ENCODE peak calls at places on chromosomes 2 and 18, in seven cellular contexts. U is GM20000, W is upper lobe of right lung, Q is fibroblast of pulmonary artery, A is GM23338, P is IMR-90, Z is AG09309. O is an unnamed sample.

GRCh38 chr2:207892676-207893402 is 123.1 kb upstream of the FZD5 start:
- DNase-seq in U (no peak), A (no peak), W (no peak), Z (no peak), P (no peak), Q (no peak), O (no peak)

GRCh38 chr2:240986787-240987411 is 11.5 kb upstream of the SNED1 start:
- DNase-seq in W (peak), Z (peak), U (no peak), A (no peak), Q (peak), P (peak), O (no peak)

GRCh38 chr2:85748948-85749875 is 4.6 kb upstream of the ATOH8 start:
- DNase-seq in Q (peak), Z (no peak), U (no peak), P (no peak), A (no peak), W (no peak), O (no peak)

GRCh38 chr2:200247494-200247893 is 59.0 kb upstream of the SPATS2L start:
- DNase-seq in A (no peak), W (no peak), P (peak), Q (peak), Z (no peak), U (no peak), O (no peak)

GRCh38 chr2:174076040-174076439 is 110.9 kb upstream of the SP3 start:
- DNase-seq in Q (no peak), U (no peak), P (peak), A (no peak), Z (no peak), W (no peak), O (no peak)

GRCh38 chr2:84297155-84297554 is 161.9 kb downstream of the SUCLG1 start:
- DNase-seq in U (no peak), W (no peak), A (peak), Q (no peak), P (no peak), Z (no peak), O (no peak)

GRCh38 chr2:21559354-21559753 is 435.6 kb downstream of the TDRD15 start:
- DNase-seq in P (peak), U (no peak), Q (no peak), Z (no peak), W (no peak), A (no peak), O (no peak)

GRCh38 chr2:197559656-197560055 is 43.8 kb downstream of the MOB4 start:
- DNase-seq in Z (no peak), W (no peak), P (no peak), Q (no peak), A (no peak), U (no peak), O (no peak)

GRCh38 chr2:54524236-54524991 is 68.3 kb downstream of the SPTBN1 start:
- DNase-seq in U (peak), W (no peak), A (peak), P (peak), Z (peak), Q (peak), O (peak)

GRCh38 chr2:109648041-109648527 is 33.9 kb downstream of the SOWAHC start:
- DNase-seq in W (no peak), Q (peak), A (no peak), P (no peak), U (no peak), Z (peak), O (no peak)

GRCh38 chr2:43707255-43707654 is 31.0 kb upstream of the C1GALT1C1L start:
- DNase-seq in Q (peak), Z (peak), A (no peak), U (no peak), W (no peak), P (peak), O (no peak)

GRCh38 chr2:101435011-101435862 is 39.7 kb downstream of the RFX8 start:
- DNase-seq in W (no peak), Z (peak), Q (peak), U (no peak), A (peak), P (peak), O (no peak)

GRCh38 chr2:189047469-189047868 is 73.3 kb downstream of the COL3A1 start:
- DNase-seq in U (no peak), Q (no peak), W (no peak), A (no peak), P (no peak), Z (no peak), O (no peak)

GRCh38 chr2:33015421-33016142 is 68.8 kb downstream of the LTBP1 start:
- DNase-seq in W (no peak), U (no peak), P (peak), Q (peak), Z (peak), A (no peak), O (no peak)

GRCh38 chr2:21163213-21163612 is 39.4 kb downstream of the TDRD15 start:
- DNase-seq in U (no peak), Z (no peak), W (no peak), Q (no peak), A (no peak), P (no peak), O (no peak)

GRCh38 chr2:50765146-50765545 is 266.8 kb downstream of the NRXN1 start:
- DNase-seq in Q (no peak), U (no peak), A (no peak), W (no peak), P (no peak), Z (no peak), O (no peak)

GRCh38 chr2:55862269-55862668 is 61.3 kb downstream of the EFEMP1 start:
- DNase-seq in U (no peak), Q (peak), W (no peak), A (no peak), P (peak), Z (peak), O (no peak)

GRCh38 chr2:33354981-33355380 is 121.5 kb upstream of the RASGRP3 start:
- DNase-seq in Z (peak), U (no peak), A (no peak), W (no peak), P (peak), Q (peak), O (no peak)

GRCh38 chr18:12031836-12032235 is 50.5 kb downstream of the IMPA2 start:
- DNase-seq in Q (peak), A (no peak), Z (peak), P (peak), W (no peak), U (no peak), O (no peak)

GRCh38 chr2:1972948-1973347 is 228.6 kb upstream of the PXDN start:
- DNase-seq in W (no peak), A (no peak), U (no peak), Q (peak), Z (no peak), P (no peak), O (no peak)

GRCh38 chr2:25481381-25482310 is 139.9 kb upstream of the DNMT3A start:
- DNase-seq in Q (peak), W (no peak), Z (no peak), U (no peak), A (no peak), P (peak), O (no peak)

GRCh38 chr2:126731353-126731752 is 75.4 kb downstream of the GYPC start:
- DNase-seq in W (no peak), U (no peak), Q (no peak), Z (no peak), A (no peak), P (no peak), O (no peak)

GRCh38 chr18:77635441-77635840 is 385.8 kb downstream of the GALR1 start:
- DNase-seq in P (no peak), Q (peak), U (no peak), W (no peak), A (no peak), Z (no peak), O (no peak)

GRCh38 chr2:217868911-217869334 is 133.9 kb downstream of the TNS1 start:
- DNase-seq in A (no peak), U (no peak), Z (peak), W (no peak), P (peak), Q (peak), O (no peak)

GRCh38 chr2:85448840-85449588 is 30.5 kb downstream of the SH2D6 start:
- DNase-seq in P (no peak), Q (no peak), A (no peak), W (no peak), U (no peak), Z (no peak), O (no peak)

GRCh38 chr2:58644992-58645391 is 403.9 kb upstream of the FANCL start:
- DNase-seq in A (no peak), W (no peak), P (no peak), Z (no peak), Q (no peak), U (no peak), O (no peak)

GRCh38 chr2:232113821-232114220 is 152.3 kb downstream of the DIS3L2 start:
- DNase-seq in W (no peak), A (no peak), P (peak), Q (no peak), U (no peak), Z (no peak), O (no peak)

GRCh38 chr2:136527560-136527959 is 237.8 kb upstream of the THSD7B start:
- DNase-seq in A (peak), Z (no peak), P (no peak), W (no peak), Q (peak), U (peak), O (no peak)

GRCh38 chr2:136522724-136523123 is 242.6 kb upstream of the THSD7B start:
- DNase-seq in U (no peak), Q (no peak), W (no peak), P (no peak), Z (no peak), A (no peak), O (no peak)
- TF ChIP-seq CTCF in U (no peak), Q (no peak), W (no peak), P (no peak), Z (no peak), A (no peak), O (no peak)

DNA sequence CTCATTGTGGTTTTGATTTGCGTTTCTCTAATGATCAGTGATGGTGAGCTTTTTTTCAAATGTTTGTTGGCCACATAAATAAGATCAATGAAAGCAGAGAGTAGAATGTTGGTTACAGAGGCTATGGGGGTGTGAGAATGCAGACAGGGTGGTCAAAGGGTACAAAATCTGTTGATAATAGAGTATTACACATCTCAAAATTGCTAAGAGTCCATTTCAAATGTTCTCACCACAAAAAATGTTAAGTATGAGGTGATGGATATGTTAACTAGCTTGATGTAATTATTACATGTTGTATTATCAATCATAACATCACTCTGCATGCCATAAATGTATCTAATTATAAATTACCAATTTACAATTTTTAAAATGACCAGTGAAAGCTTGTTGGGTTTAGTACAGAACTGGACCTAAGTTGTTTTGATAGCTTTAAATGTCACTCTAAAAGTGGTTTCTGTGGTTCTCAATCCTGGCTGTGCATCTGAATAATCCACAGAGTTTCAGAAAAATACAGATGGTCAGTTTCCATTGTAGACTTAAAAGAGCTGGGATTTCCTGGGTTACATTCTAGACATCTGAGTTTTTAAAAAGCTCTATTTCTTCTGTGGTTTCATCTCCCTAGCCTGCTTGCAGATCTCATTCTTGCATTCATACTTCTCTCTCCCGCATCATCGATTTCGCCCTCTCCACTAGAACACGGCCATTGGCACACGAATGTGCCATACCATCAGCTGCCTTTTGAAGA is 286.0 kb upstream of the LYPD1 start:
- DNase-seq in W (no peak), A (no peak), Z (no peak), Q (no peak), U (no peak), P (no peak), O (no peak)
- TF ChIP-seq CTCF in W (no peak), A (no peak), Z (no peak), Q (no peak), U (no peak), P (no peak), O (no peak)

GRCh38 chr2:19137433-19137832 is 221.0 kb downstream of the OSR1 start:
- DNase-seq in U (no peak), P (no peak), W (no peak), A (no peak), Q (no peak), Z (no peak), O (no peak)
- TF ChIP-seq CTCF in U (no peak), P (peak), W (no peak), A (no peak), Q (no peak), Z (no peak), O (no peak)

GRCh38 chr18:73841661-73842060 is 306.0 kb downstream of the FBXO15 start:
- DNase-seq in Z (no peak), W (no peak), A (no peak), P (no peak), U (no peak), Q (peak), O (no peak)
- TF ChIP-seq CTCF in Z (peak), W (no peak), A (peak), P (peak), U (no peak), Q (peak), O (no peak)

DNA sequence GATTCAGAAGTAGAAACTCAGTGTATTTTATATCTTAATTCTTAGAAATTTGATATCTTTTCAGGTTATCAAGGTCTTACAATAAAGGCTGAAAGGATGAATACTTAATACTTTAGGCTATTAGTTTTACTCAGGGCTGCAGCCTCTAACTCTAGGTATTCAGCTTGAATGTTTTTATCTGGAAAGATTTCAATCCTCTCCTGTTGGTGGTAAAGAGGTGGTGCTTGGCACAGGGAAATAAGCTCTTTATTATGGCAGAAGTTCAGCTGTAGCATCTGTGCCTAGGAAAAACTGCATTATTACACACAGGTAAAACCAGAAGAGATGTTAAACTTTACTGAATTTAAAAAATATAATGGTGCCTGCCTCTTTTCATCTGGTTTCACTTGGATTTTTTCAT is 11.1 kb downstream of the ACVR2A start:
- DNase-seq in P (no peak), U (no peak), Z (no peak), A (no peak), Q (no peak), W (no peak), O (no peak)
- TF ChIP-seq CTCF in P (no peak), U (no peak), Z (no peak), A (no peak), Q (no peak), W (no peak), O (no peak)

GRCh38 chr2:201715459-201715858 is 17.0 kb upstream of the MPP4 start:
- DNase-seq in A (no peak), W (no peak), Q (no peak), Z (no peak), U (no peak), P (no peak), O (no peak)
- TF ChIP-seq CTCF in A (peak), W (no peak), Q (no peak), Z (no peak), U (no peak), P (no peak), O (no peak)

GRCh38 chr2:8548065-8548870 is 133.6 kb upstream of the ID2 start:
- DNase-seq in Q (no peak), W (no peak), Z (no peak), A (no peak), P (no peak), U (no peak), O (no peak)
- TF ChIP-seq CTCF in Q (no peak), W (no peak), Z (no peak), A (no peak), P (no peak), U (no peak), O (no peak)

GRCh38 chr2:157596992-157597681 is 31.5 kb downstream of the ACVR1C start:
- DNase-seq in W (peak), Z (no peak), P (peak), U (peak), Q (peak), A (peak), O (peak)
- TF ChIP-seq CTCF in W (peak), Z (peak), P (peak), U (peak), Q (peak), A (peak), O (no peak)

DNA sequence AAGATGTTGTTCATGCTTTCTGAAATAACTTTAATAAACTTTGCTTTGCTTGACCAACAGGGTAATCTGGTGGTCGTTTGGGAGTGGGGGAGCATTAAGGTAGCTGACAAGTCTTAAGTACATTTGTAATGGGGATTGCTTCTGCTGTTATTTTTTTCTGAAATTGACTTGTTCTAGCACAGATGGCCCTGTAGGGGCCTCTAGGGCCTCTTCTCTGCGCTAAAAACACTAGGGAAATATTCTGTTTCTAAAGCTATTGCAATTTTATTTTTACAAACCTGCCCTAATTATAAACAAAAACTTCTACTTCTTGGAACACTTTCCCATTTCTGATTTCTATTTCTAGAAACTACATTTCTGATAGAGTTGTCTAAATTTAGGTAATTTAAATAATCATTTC is 191.3 kb upstream of the KCNJ3 start:
- DNase-seq in U (no peak), W (no peak), A (peak), P (no peak), Z (no peak), Q (no peak), O (no peak)
- TF ChIP-seq CTCF in U (no peak), W (no peak), A (peak), P (no peak), Z (no peak), Q (no peak), O (no peak)

GRCh38 chr2:134465228-134465627 is 211.4 kb downstream of the MGAT5 start:
- DNase-seq in A (no peak), P (no peak), Q (no peak), U (no peak), W (no peak), Z (no peak), O (no peak)

GRCh38 chr2:134468093-134468640 is 214.3 kb downstream of the MGAT5 start:
- DNase-seq in Q (no peak), U (no peak), A (no peak), Z (no peak), P (no peak), W (no peak), O (no peak)

GRCh38 chr2:134465706-134466105 is 211.8 kb downstream of the MGAT5 start:
- DNase-seq in U (no peak), A (no peak), P (no peak), W (no peak), Z (no peak), Q (no peak), O (no peak)

GRCh38 chr2:134463726-134464076 is 209.8 kb downstream of the MGAT5 start:
- DNase-seq in P (no peak), Q (no peak), U (no peak), A (no peak), Z (no peak), W (no peak), O (no peak)

DNA sequence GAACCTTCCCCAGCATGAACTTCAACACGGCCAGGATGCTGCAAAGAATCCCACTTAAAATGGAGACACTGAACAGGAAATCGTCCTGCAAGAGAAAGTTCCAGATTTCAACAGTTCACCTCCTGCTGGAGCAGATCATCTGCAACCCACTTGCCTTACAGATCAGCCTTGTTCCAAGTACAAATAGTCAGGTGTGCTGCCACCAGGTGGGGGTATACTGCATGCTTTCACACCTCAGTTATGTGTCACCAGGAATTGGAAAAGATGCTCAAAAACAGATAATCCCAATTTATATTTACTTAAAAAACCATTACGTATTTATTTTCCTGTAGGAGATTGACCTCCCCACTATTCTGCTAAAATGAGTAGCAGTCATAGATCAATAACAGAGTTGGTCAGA is 212.3 kb downstream of the MGAT5 start:
- DNase-seq in U (peak), A (peak), Q (peak), W (no peak), Z (no peak), P (no peak), O (no peak)
- TF ChIP-seq CTCF in U (peak), A (peak), Q (peak), W (peak), Z (no peak), P (peak), O (no peak)